ENCODE peak calls at places on chromosomes 13 and 19, in four cellular contexts. T is WTC11, O is HepG2, F is K562. M is an unnamed sample.

GRCh38 chr19:17553256-17553655 is 2.2 kb upstream of the COLGALT1 start:
- DNase-seq in T (no peak), O (no peak), F (peak), M (no peak)

GRCh38 chr13:111947026-111947810 is 119.7 kb upstream of the SOX1 start:
- DNase-seq in T (no peak), O (no peak), F (no peak), M (no peak)

GRCh38 chr13:94192576-94192975 is 286.9 kb downstream of the DCT start:
- DNase-seq in T (peak), O (peak), F (peak), M (no peak)

GRCh38 chr13:19782049-19782726 is 557 bp downstream of the PSPC1 start:
- DNase-seq in T (peak), O (no peak), F (peak), M (no peak)

GRCh38 chr19:34243876-34244578 is 10.3 kb upstream of the GARRE1 start:
- DNase-seq in T (no peak), O (no peak), F (no peak), M (no peak)

GRCh38 chr19:14434543-14435319 is 1.6 kb downstream of the PKN1 start:
- DNase-seq in T (no peak), O (peak), F (peak), M (no peak)

GRCh38 chr13:48233097-48233885 is at the start of gene ITM2B:
- DNase-seq in T (peak), O (peak), F (peak), M (no peak)

GRCh38 chr19:45494261-45494916 is 2.5 kb downstream of the RTN2 start:
- DNase-seq in T (no peak), O (no peak), F (no peak), M (no peak)

GRCh38 chr13:23679214-23679613 is 109.0 kb downstream of the TNFRSF19 start:
- DNase-seq in T (no peak), O (no peak), F (no peak), M (no peak)

GRCh38 chr13:43935878-43936277 is 56.2 kb downstream of the LACC1 start:
- DNase-seq in T (no peak), O (no peak), F (no peak), M (no peak)

GRCh38 chr13:35699805-35700204 is 223.3 kb upstream of the MAB21L1 start:
- DNase-seq in T (no peak), O (no peak), F (no peak), M (no peak)

GRCh38 chr13:20359335-20359734 is 127.2 kb upstream of the GJB6 start:
- DNase-seq in T (no peak), O (peak), F (peak), M (no peak)

GRCh38 chr19:56567274-56568120 is at the start of gene ZNF470:
- DNase-seq in T (peak), O (no peak), F (peak), M (peak)

GRCh38 chr19:16593181-16593580 is 21.0 kb upstream of the SLC35E1 start:
- DNase-seq in T (no peak), O (no peak), F (no peak), M (no peak)

GRCh38 chr13:23462815-23463559 is 29.5 kb upstream of the SACS start:
- DNase-seq in T (no peak), O (no peak), F (no peak), M (no peak)

GRCh38 chr13:33694546-33694945 is 123.4 kb upstream of the RFC3 start:
- DNase-seq in T (no peak), O (no peak), F (no peak), M (no peak)

GRCh38 chr19:31675187-31675913 is 326.1 kb upstream of the TSHZ3 start:
- DNase-seq in T (no peak), O (no peak), F (no peak), M (no peak)

GRCh38 chr19:32230441-32230840 is 115.0 kb upstream of the ZNF507 start:
- DNase-seq in T (no peak), O (no peak), F (no peak), M (no peak)

GRCh38 chr13:105262579-105262978 is 1272.9 kb downstream of the EFNB2 start:
- DNase-seq in T (no peak), O (no peak), F (no peak), M (no peak)

GRCh38 chr19:6476155-6476895 is 5.3 kb downstream of the DENND1C start:
- DNase-seq in T (peak), O (peak), F (peak), M (no peak)

GRCh38 chr13:114082849-114083645 is 49.4 kb downstream of the RASA3 start:
- DNase-seq in T (no peak), O (no peak), F (no peak), M (no peak)

GRCh38 chr13:63190742-63191141 is 1775.1 kb upstream of the PCDH20 start:
- DNase-seq in T (no peak), O (no peak), F (no peak), M (no peak)

GRCh38 chr13:97848886-97849285 is 104.6 kb upstream of the IPO5 start:
- DNase-seq in T (no peak), O (no peak), F (no peak), M (no peak)

GRCh38 chr19:41936416-41936850 is 8.2 kb upstream of the ERFL start:
- DNase-seq in T (no peak), O (no peak), F (no peak), M (no peak)

GRCh38 chr19:36418287-36419001 is at the start of gene ZFP82:
- DNase-seq in T (peak), O (peak), F (peak), M (peak)

GRCh38 chr13:20828540-20829364 is 55.0 kb upstream of the EEF1AKMT1 start:
- DNase-seq in T (no peak), O (peak), F (peak), M (peak)

GRCh38 chr13:100753391-100753790 is 78.8 kb upstream of the TMTC4 start:
- DNase-seq in T (no peak), O (no peak), F (no peak), M (no peak)

GRCh38 chr13:112998506-112999280 is 29.7 kb downstream of the MCF2L start:
- DNase-seq in T (no peak), O (no peak), F (no peak), M (no peak)

GRCh38 chr13:80850771-80851170 is 509.8 kb upstream of the SPRY2 start:
- DNase-seq in T (no peak), O (no peak), F (no peak), M (no peak)

GRCh38 chr13:113996081-113996911 is 22.4 kb upstream of the C13orf46 start:
- DNase-seq in T (no peak), O (no peak), F (no peak), M (no peak)

GRCh38 chr13:111325146-111325890 is 4.9 kb downstream of the TEX29 start:
- DNase-seq in T (no peak), O (no peak), F (no peak), M (no peak)

GRCh38 chr13:38641164-38641948 is 45.5 kb upstream of the FREM2 start:
- DNase-seq in T (no peak), O (no peak), F (no peak), M (no peak)

GRCh38 chr19:1353144-1353543 is 30.6 kb upstream of the NDUFS7 start:
- DNase-seq in T (no peak), O (no peak), F (no peak), M (no peak)

GRCh38 chr19:21221653-21222052 is 79.8 kb downstream of the ZNF431 start:
- DNase-seq in T (no peak), O (no peak), F (no peak), M (no peak)

GRCh38 chr19:53103903-53104203 is 631 bp upstream of the ZNF160 start:
- DNase-seq in T (no peak), O (no peak), F (no peak), M (no peak)

GRCh38 chr19:11164879-11165406 is 9.4 kb upstream of the SPC24 start:
- DNase-seq in T (no peak), O (no peak), F (no peak), M (no peak)
- TF ChIP-seq CREB1 in T (no peak), O (no peak), F (no peak), M (no peak)

DNA sequence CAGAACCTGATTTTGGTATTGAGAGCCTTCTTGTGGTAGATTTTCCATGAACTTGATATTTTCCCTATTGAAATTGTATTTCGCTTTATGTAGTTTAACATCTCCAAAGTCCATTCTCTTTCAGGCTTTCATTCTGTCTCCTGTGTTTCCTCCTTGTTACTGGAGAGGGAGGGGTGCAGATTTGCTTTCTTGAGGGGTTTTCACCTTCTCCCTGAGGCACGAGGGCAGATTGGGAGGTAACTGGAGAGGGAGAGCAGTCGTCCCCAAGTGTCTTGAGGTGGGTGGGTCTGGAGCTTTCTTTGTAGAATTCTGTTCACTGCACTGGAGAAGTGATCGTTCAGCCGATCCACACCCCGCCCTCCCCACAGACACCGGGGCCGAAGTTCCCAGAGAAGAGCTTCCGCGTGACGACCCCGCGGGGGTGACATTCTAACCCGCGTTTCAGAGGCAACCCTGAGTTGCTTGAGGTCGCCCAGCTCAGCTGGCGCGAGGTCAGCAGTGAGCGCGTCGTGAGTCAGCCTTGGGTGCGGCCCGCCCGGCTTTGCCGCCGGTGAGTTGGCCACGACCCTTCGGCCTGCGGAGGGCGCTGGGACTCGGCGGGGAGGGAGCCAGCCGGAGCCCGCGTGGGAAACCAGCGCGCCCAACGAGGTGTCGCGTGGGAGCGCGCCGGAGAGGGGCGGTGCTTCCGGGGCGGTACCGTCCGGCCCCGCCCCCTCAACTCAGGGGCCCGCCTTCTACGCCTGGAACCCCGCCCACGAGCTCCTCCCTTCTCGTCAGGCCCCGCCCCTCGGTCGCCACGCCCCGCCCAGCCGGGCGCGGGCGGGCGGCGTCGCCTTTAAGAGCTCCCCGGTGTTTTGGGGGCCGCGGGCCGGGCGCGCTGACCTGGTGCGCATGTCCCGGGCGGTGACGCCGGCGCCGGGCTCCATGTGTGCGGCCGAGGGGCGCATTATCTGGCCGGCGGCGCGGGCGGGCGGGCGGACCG is at the start of gene GATAD2A:
- DNase-seq in T (peak), O (peak), F (peak), M (peak)
- TF ChIP-seq CREB1 in T (peak), O (peak), F (peak), M (peak)

DNA sequence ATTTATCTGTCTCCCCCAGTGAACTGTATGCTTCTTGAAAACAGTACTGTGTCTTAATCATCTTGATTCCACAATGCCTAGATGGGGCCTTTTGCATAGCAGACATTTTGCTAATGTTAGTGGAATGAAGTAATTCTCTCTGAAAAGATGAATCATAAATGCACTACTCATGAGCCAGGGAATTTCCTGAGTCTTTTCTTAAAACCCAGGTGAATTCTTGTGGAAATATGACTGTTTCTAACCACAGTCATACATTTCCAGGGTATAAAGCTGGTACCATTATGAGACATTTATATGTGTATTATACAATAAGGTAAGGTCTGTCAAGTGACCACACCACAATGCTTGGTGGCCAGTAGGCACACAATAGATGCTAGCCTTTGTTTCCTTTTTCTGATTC is 5.5 kb upstream of the KCTD4 start:
- DNase-seq in T (no peak), O (no peak), F (no peak), M (peak)
- TF ChIP-seq CREB1 in T (no peak), O (no peak), F (no peak), M (peak)

DNA sequence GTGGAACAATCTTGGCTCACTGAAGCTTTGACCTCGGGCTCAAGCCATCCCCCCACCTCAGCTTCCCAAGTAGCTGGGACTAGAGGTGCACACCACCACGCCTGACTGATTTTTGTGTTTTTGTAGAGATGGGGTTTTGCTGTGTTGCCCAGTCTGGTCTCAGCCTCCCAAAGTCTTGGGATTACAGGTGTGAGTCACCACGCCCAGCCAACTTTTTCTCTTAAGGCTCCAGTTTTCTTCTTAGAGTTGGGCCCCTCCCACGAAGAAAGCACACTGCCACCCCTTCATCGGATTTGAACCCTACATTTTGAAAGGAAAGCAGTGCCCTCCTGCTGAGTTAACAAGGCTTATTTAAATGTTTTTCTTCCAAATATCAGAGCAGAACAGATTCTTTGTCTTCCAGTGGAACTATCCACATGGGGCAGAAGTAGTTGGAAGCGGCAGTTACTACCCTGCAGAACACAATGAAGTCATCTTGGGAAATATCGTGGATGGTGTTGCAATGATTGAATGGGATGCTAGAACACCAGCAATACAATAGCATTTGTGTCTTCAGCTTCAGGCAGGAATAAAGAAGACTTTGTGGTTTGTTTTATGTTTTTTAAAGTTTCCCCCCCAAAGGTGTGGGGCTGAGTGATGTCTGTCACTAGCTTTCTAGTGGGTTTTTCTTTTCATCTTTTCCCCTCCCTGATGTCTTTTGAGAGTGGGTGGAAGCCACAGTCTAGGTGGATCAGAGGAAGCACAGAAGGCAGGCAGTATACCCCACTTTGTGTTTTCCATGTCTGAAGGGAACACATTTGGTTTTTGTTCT is 8.9 kb downstream of the ACTN4 start:
- DNase-seq in T (no peak), O (peak), F (no peak), M (no peak)
- TF ChIP-seq CREB1 in T (no peak), O (no peak), F (no peak), M (no peak)

GRCh38 chr13:41246969-41247750 is 16.2 kb downstream of the MTRF1 start:
- DNase-seq in T (no peak), O (no peak), F (no peak), M (no peak)

GRCh38 chr13:41254902-41255301 is 8.5 kb downstream of the MTRF1 start:
- DNase-seq in T (no peak), O (no peak), F (no peak), M (no peak)

DNA sequence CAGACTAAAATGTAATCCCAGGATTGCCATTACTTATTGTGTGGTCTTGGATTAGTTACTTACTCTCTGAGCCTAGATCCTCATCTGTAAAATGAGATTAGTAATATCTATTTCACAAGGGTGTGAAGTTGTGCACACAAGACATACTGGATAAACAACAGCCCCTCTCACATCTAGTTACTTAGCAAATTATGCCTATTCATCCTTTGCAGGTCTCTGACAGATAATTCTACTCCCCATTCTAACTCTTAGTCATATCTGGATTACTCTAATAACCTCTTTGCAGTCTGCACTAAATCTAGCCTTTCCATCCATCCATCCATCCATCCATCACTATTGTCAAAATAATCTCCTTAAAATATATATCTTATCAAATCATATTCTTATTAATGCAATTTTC is 12.4 kb downstream of the MTRF1 start:
- DNase-seq in T (no peak), O (no peak), F (no peak), M (no peak)
- TF ChIP-seq CREB1 in T (no peak), O (no peak), F (no peak), M (no peak)

DNA sequence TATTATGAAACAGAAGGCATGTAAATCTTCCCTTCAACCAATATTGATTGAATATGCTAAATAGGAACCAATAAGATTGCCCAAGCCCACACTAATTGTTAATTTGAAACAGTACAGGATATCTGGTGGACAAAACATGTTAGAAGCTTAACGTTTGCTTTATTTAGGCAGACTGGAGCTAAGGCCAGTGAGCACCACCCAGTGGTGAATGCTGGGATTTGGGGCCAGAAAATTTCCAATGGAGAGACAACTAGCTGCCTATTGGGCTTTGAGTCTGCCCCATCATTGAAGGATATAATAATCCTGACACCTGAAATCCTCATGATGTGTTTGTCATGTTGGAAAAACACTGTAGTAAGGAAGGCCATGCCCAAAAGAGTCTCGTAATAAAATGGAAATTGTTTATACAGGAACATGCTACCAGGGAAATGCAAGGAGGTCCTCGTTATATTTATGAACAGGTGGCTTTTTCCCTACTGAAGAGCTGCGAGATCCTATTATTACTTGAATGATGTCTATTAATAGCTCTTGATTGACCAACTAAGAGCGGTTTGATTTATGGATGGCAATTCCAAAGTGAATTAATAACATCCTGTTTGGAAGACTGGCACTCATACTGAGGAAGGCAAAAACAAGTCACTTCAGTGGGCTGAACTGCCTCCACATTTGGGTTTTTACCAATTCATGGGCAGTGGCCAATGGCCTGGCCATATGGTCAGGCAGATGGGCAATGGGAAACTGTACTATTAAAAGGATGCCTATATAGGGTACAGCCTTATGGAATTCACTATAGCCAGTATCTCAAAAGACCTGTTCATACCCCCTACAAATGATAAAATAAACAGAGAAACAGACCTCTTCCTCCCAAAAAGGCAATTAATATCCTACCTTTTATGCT is 8.7 kb downstream of the SIGLECL1 start:
- DNase-seq in T (peak), O (peak), F (peak), M (peak)
- TF ChIP-seq CREB1 in T (no peak), O (no peak), F (no peak), M (no peak)

GRCh38 chr13:98959775-98960325 is 18.0 kb downstream of the DOCK9 start:
- DNase-seq in T (no peak), O (no peak), F (no peak), M (no peak)

GRCh38 chr13:98959299-98959698 is 18.6 kb downstream of the DOCK9 start:
- DNase-seq in T (no peak), O (no peak), F (no peak), M (no peak)

GRCh38 chr13:98955336-98955735 is 22.5 kb downstream of the DOCK9 start:
- DNase-seq in T (no peak), O (no peak), F (no peak), M (no peak)

GRCh38 chr13:98958443-98958794 is 19.4 kb downstream of the DOCK9 start:
- DNase-seq in T (no peak), O (no peak), F (no peak), M (no peak)

DNA sequence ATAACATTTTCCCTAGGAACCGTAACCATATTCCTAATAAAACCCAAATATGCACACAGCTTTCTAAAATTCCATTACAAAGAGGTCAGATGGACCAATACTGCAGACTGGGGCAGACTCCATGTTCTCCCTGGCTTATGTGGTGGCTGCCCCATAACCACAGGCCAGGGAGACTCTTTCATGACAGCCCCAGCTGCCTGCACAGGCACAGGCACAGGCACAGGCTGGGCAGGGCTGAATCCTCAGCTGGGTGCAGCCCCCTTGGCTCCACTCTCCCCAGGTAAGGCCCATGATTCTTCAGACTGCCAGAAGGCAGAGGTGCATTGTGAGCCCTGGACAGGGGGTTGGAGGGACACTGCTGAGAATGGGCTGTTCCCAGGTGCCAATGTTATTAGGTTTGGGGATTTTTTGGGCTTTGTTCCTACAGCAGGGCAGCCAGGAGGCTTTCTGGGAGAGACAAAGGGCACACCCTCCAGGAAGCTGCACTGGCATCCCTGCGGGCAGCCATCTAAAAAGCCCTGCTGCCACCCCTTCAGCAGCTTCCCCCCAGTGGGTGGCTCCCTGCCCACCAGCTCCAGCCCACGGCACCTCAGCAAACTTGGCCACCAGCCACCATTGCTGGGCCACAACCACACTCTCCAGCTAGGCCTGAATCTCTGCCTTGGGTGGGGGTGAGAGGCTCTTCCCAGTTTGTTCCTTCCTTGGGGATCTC is 20.0 kb downstream of the DOCK9 start:
- DNase-seq in T (no peak), O (no peak), F (no peak), M (no peak)
- TF ChIP-seq CREB1 in T (no peak), O (no peak), F (no peak), M (no peak)

M was measured in GM12878.